ENCODE peak calls at places on chromosomes 6 and 20, in four cellular contexts. B is upper lobe of left lung; N is cardiac muscle cell; C is CD8-positive, alpha-beta T cell. A is an unnamed sample.

GRCh38 chr6:151765444-151765886 is 42.0 kb upstream of the ESR1 start:
- DNase-seq in C (peak; percentile 3), B (no peak), N (peak; percentile 92), A (peak; percentile 66)

GRCh38 chr20:41149679-41150131 is 12.4 kb downstream of the PLCG1 start:
- DNase-seq in B (no peak), N (peak; percentile 12), C (no peak), A (no peak)

GRCh38 chr6:31243508-31243907 is 28.4 kb downstream of the HLA-C start:
- DNase-seq in N (no peak), B (no peak), C (no peak), A (no peak)

GRCh38 chr6:85464260-85464644 is 14.4 kb downstream of the NT5E start:
- DNase-seq in N (peak; percentile 97), C (no peak), B (no peak), A (no peak)

GRCh38 chr6:107496041-107496440 is 6.1 kb downstream of the SOBP start:
- DNase-seq in C (no peak), N (no peak), B (no peak), A (no peak)

GRCh38 chr6:25346064-25346463 is 66.9 kb downstream of the CARMIL1 start:
- DNase-seq in C (no peak), B (no peak), N (no peak), A (no peak)

GRCh38 chr6:151494235-151494950 is 576 bp downstream of the CCDC170 start:
- DNase-seq in B (peak; percentile 76), C (no peak), N (peak; percentile 54), A (peak; percentile 69)

GRCh38 chr6:159978291-159979135 is 9.6 kb downstream of the IGF2R start:
- DNase-seq in C (peak; percentile 25), B (no peak), N (no peak), A (no peak)

GRCh38 chr6:166106076-166106686 is 61.5 kb downstream of the TBXT start:
- DNase-seq in N (peak; percentile 78), B (no peak), C (peak; percentile 46), A (peak; percentile 68)

GRCh38 chr6:163635315-163635714 is 220.8 kb downstream of the QKI start:
- DNase-seq in C (no peak), N (no peak), B (no peak), A (no peak)

GRCh38 chr20:20317195-20318113 is 50.5 kb upstream of the INSM1 start:
- DNase-seq in N (no peak), C (no peak), B (peak; percentile 31), A (no peak)

GRCh38 chr6:99458319-99458718 is 33.2 kb upstream of the PNISR start:
- DNase-seq in C (no peak), B (no peak), N (peak; percentile 39), A (peak; percentile 23)

GRCh38 chr20:2798814-2799213 is 1.6 kb downstream of the CPXM1 start:
- DNase-seq in B (no peak), C (no peak), N (peak; percentile 27), A (no peak)

GRCh38 chr20:2799271-2799670 is 1.2 kb downstream of the CPXM1 start:
- DNase-seq in N (no peak), C (no peak), B (peak; percentile 63), A (no peak)

GRCh38 chr20:2799688-2800589 is 488 bp downstream of the CPXM1 start:
- DNase-seq in C (no peak), B (peak; percentile 85), N (peak; percentile 48), A (no peak)

GRCh38 chr20:2801459-2801728 is 967 bp upstream of the CPXM1 start:
- DNase-seq in C (no peak), B (no peak), N (no peak), A (no peak)

DNA sequence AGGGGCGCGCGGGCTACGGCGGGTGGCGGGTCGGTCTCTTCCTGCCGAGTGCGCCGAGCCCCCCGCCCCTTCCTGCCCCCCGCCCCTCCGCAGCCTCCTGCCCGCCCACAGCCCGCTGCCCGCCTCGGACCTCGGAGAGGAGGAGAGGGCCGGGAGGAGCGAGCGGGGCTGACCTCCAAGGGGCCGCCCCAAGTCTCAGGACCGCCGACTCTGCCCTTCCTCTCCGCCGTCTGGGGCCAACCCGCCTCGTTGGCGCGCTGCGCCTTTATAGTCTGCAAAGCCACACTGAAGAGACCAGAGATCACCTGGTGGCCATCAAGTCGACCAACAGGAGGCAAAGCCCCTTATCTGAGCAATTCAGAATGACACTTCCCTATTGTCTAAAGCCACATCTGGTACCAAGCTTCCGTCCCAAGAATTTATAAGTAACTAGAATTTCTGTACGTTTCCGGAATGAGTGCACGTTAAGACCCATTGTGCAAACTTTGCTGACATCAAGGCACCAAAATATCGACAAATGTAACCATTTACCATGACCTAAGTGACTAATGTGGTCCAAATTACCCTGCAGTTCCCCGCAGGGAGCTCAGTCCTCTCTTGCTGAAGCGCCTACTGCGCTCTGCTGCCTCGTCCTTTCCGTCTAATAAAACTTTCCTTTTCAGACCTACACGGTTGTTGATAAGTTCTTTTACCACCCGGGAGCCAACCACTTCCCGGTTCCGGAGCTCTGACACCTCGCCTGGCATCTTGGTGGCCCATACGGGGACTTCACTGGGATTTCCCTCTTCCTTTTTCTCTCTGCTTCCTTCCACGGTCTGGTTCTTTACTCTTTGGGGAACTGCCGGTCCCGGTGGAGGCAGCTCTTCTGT is at the start of gene CPXM1:
- DNase-seq in C (no peak), B (no peak), N (peak; percentile 67), A (no peak)
- H3K4me3 ChIP-seq in C (peak within 1 kb of the TSS; percentile 74), B (no peak within 1 kb of the TSS), N (peak within 1 kb of the TSS; percentile 77), A (no peak within 1 kb of the TSS)

GRCh38 chr6:113644861-113645575 is 212.1 kb upstream of the MARCKS start:
- DNase-seq in B (no peak), N (peak; percentile 93), C (no peak), A (no peak)

GRCh38 chr6:113647158-113647889 is 209.8 kb upstream of the MARCKS start:
- DNase-seq in C (no peak), B (no peak), N (no peak), A (no peak)

GRCh38 chr6:113645986-113646385 is 211.2 kb upstream of the MARCKS start:
- DNase-seq in C (no peak), B (no peak), N (peak; percentile 38), A (no peak)

GRCh38 chr6:113645576-113645970 is 211.6 kb upstream of the MARCKS start:
- DNase-seq in N (peak; percentile 75), C (no peak), B (no peak), A (peak; percentile 90)

GRCh38 chr6:113646701-113647100 is 210.4 kb upstream of the MARCKS start:
- DNase-seq in B (no peak), N (no peak), C (no peak), A (no peak)
- H3K4me1 ChIP-seq in B (peaks cover 20% of the 10 kb centered on the region), N (peaks cover 68% of the 10 kb centered on the region), C (no peaks in the 10 kb centered on the region), A (peaks cover 45% of the 10 kb centered on the region)

GRCh38 chr20:63036266-63036665 is 29.5 kb upstream of the BHLHE23 start:
- DNase-seq in B (peak; percentile 63), N (no peak), C (no peak), A (no peak)
- H3K27me3 ChIP-seq in B (no peaks in the 10 kb centered on the region), N (peaks cover 48% of the 10 kb centered on the region), C (no peaks in the 10 kb centered on the region), A (no peaks in the 10 kb centered on the region)

GRCh38 chr6:305371-306206 is 13.3 kb downstream of the DUSP22 start:
- DNase-seq in C (no peak), B (no peak), N (no peak), A (no peak)

GRCh38 chr6:303263-303662 is 11.0 kb downstream of the DUSP22 start:
- DNase-seq in C (no peak), B (no peak), N (no peak), A (no peak)

GRCh38 chr6:303948-304558 is 11.8 kb downstream of the DUSP22 start:
- DNase-seq in N (no peak), C (no peak), B (peak; percentile 88), A (no peak)

GRCh38 chr6:306641-307061 is 14.4 kb downstream of the DUSP22 start:
- DNase-seq in N (no peak), C (no peak), B (no peak), A (no peak)

GRCh38 chr6:304833-305370 is 12.6 kb downstream of the DUSP22 start:
- DNase-seq in B (peak; percentile 48), C (no peak), N (no peak), A (no peak)
- H3K4me3 ChIP-seq in B (no peak overlapping the region), C (no peak overlapping the region), N (no peak overlapping the region), A (no peak overlapping the region)

DNA sequence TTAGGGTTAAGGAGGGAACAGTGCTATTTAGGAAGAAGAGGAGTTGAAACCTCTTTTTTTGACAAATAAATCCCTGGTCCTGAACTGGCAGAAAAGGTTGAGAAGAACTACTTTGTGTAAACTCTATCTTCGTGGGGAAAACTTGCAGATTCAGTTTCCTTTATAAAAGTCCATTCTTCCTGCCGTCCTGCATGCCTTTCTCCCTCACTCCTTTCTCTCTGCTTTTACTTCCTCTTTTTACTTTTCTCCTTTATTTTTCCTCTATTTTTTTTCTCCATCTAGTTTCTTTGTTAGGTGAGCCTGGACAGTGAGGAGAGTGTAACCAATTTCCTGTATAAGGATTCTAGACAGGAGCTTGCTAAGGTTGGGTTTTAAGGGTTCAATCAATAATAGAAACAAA is 52.7 kb downstream of the TPBG start:
- DNase-seq in B (no peak), C (no peak), N (no peak), A (no peak)
- H3K4me1 ChIP-seq in B (no peaks in the 10 kb centered on the region), C (no peaks in the 10 kb centered on the region), N (no peaks in the 10 kb centered on the region), A (no peaks in the 10 kb centered on the region)

DNA sequence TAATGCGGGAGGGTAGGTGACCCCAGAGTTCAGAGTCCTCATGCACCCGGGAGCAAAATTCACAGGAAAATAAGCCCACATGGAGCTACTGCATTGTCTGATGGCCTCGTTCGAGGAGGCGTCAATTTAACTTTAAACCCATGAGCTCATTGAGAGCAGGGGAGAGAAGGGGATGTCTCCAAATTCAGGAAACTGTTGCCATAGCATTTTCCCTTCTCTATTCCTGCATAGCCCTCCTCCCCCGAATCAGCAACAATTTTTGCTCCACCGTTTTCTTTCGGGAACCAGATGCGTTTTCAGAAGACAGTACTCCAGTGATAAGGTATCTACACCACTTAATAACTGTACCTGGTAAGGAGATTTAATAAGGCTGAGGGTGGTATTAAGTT is 324 bp upstream of the LAMP5 start:
- DNase-seq in B (no peak), C (no peak), N (no peak), A (no peak)
- H3K27me3 ChIP-seq in B (peaks cover 20% of the 10 kb centered on the region), C (no peaks in the 10 kb centered on the region), N (peaks cover 100% of the 10 kb centered on the region), A (no peaks in the 10 kb centered on the region)

GRCh38 chr6:16725145-16725864 is 36.0 kb downstream of the ATXN1 start:
- DNase-seq in B (no peak), C (no peak), N (peak; percentile 82), A (no peak)
- H3K4me3 ChIP-seq in B (no peak overlapping the region), C (no peak overlapping the region), N (no peak overlapping the region), A (no peak overlapping the region)

GRCh38 chr6:72733045-72733444 is 111.2 kb downstream of the KCNQ5 start:
- DNase-seq in N (no peak), B (no peak), C (no peak), A (no peak)

GRCh38 chr6:72724545-72724944 is 102.7 kb downstream of the KCNQ5 start:
- DNase-seq in N (no peak), C (no peak), B (no peak), A (no peak)

DNA sequence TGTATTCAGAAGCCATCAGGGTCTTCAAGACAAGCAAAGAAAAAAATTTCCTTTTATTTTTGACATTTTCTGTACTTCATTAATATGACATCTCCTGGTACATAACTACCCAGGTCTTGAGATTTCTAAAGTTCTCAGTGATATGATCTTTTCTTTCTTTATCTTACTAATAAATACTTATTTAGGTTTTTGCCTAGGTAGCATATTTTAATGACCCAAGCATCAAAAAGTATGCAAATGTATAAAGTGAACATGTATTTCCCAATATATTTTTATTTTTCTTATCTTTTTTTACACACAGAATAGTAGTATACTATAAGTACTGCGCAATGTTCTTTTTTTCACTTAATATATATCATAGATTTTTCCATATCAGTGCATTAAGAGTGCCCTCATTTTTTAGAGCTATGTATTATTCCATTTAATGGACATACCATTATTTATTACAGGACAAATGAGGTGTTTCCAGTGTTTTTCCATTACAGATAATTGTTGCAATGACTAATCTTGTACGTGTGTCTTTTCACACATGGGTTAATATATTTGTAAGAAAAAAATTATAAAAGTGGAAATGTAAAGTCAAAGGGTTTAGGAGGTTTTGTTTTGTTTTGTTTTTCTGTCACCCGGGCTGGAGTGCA is 107.0 kb downstream of the KCNQ5 start:
- DNase-seq in C (no peak), B (no peak), N (no peak), A (no peak)
- H3K4me1 ChIP-seq in C (no peaks in the 10 kb centered on the region), B (no peaks in the 10 kb centered on the region), N (no peaks in the 10 kb centered on the region), A (no peaks in the 10 kb centered on the region)

A was measured in Caco-2.